ENCODE peak calls at places on chromosome 22, in ten cellular contexts. One of them, this sample, is unnamed.

GRCh38 chr22:42743501-42743991 is 22.9 kb upstream of the A4GALT start:
- DNase-seq in nephron progenitor cell: no peak
- DNase-seq in NCI-H446 treated with DMSO at 0.1 percent for 48 hours: no peak
- DNase-seq in SHP77: no peak
- DNase-seq in stimulated activated CD8-positive, alpha-beta memory T cell treated with anti-CD3 and anti-CD28 coated beads, Interleukin-15, amount 100 ng/mL, for 48 hours: no peak
- DNase-seq in coronary artery: peak
- DNase-seq in mammary epithelial cell: no peak
- DNase-seq in D721Med: no peak
- DNase-seq in NCI-H345: no peak
- DNase-seq in cardiac fibroblast: peak
- DNase-seq in this sample: no peak

GRCh38 chr22:49081261-49081666 is 746.4 kb downstream of the BRD1 start:
- DNase-seq in nephron progenitor cell: no peak
- DNase-seq in NCI-H446 treated with DMSO at 0.1 percent for 48 hours: no peak
- DNase-seq in SHP77: no peak
- DNase-seq in stimulated activated CD8-positive, alpha-beta memory T cell treated with anti-CD3 and anti-CD28 coated beads, Interleukin-15, amount 100 ng/mL, for 48 hours: no peak
- DNase-seq in coronary artery: no peak
- DNase-seq in mammary epithelial cell: no peak
- DNase-seq in D721Med: no peak
- DNase-seq in NCI-H345: no peak
- DNase-seq in cardiac fibroblast: no peak
- DNase-seq in this sample: no peak

GRCh38 chr22:30602049-30602448 is 4.9 kb upstream of the TCN2 start:
- DNase-seq in nephron progenitor cell: no peak
- DNase-seq in NCI-H446 treated with DMSO at 0.1 percent for 48 hours: no peak
- DNase-seq in SHP77: peak
- DNase-seq in stimulated activated CD8-positive, alpha-beta memory T cell treated with anti-CD3 and anti-CD28 coated beads, Interleukin-15, amount 100 ng/mL, for 48 hours: no peak
- DNase-seq in coronary artery: no peak
- DNase-seq in mammary epithelial cell: peak
- DNase-seq in D721Med: no peak
- DNase-seq in NCI-H345: no peak
- DNase-seq in cardiac fibroblast: peak
- DNase-seq in this sample: peak

GRCh38 chr22:40156001-40156516 is 21.7 kb upstream of the TNRC6B start:
- DNase-seq in nephron progenitor cell: no peak
- DNase-seq in NCI-H446 treated with DMSO at 0.1 percent for 48 hours: no peak
- DNase-seq in SHP77: peak
- DNase-seq in stimulated activated CD8-positive, alpha-beta memory T cell treated with anti-CD3 and anti-CD28 coated beads, Interleukin-15, amount 100 ng/mL, for 48 hours: no peak
- DNase-seq in coronary artery: no peak
- DNase-seq in mammary epithelial cell: peak
- DNase-seq in D721Med: no peak
- DNase-seq in NCI-H345: peak
- DNase-seq in cardiac fibroblast: peak
- DNase-seq in this sample: peak

GRCh38 chr22:41382098-41382578 is 396 bp downstream of the TEF start:
- DNase-seq in nephron progenitor cell: peak
- DNase-seq in NCI-H446 treated with DMSO at 0.1 percent for 48 hours: no peak
- DNase-seq in SHP77: peak
- DNase-seq in stimulated activated CD8-positive, alpha-beta memory T cell treated with anti-CD3 and anti-CD28 coated beads, Interleukin-15, amount 100 ng/mL, for 48 hours: no peak
- DNase-seq in coronary artery: peak
- DNase-seq in mammary epithelial cell: peak
- DNase-seq in D721Med: peak
- DNase-seq in NCI-H345: peak
- DNase-seq in cardiac fibroblast: peak
- DNase-seq in this sample: no peak

GRCh38 chr22:37282385-37282677 is at the start of gene CYTH4:
- DNase-seq in nephron progenitor cell: no peak
- DNase-seq in NCI-H446 treated with DMSO at 0.1 percent for 48 hours: no peak
- DNase-seq in SHP77: peak
- DNase-seq in stimulated activated CD8-positive, alpha-beta memory T cell treated with anti-CD3 and anti-CD28 coated beads, Interleukin-15, amount 100 ng/mL, for 48 hours: peak
- DNase-seq in coronary artery: no peak
- DNase-seq in mammary epithelial cell: peak
- DNase-seq in D721Med: no peak
- DNase-seq in NCI-H345: no peak
- DNase-seq in cardiac fibroblast: peak
- DNase-seq in this sample: peak

GRCh38 chr22:49963647-49964026 is 3.1 kb downstream of the PIM3 start:
- DNase-seq in nephron progenitor cell: no peak
- DNase-seq in NCI-H446 treated with DMSO at 0.1 percent for 48 hours: no peak
- DNase-seq in SHP77: no peak
- DNase-seq in stimulated activated CD8-positive, alpha-beta memory T cell treated with anti-CD3 and anti-CD28 coated beads, Interleukin-15, amount 100 ng/mL, for 48 hours: no peak
- DNase-seq in coronary artery: no peak
- DNase-seq in mammary epithelial cell: no peak
- DNase-seq in D721Med: no peak
- DNase-seq in NCI-H345: no peak
- DNase-seq in cardiac fibroblast: no peak
- DNase-seq in this sample: no peak

GRCh38 chr22:24429411-24430365 is 2.3 kb downstream of the ADORA2A start:
- DNase-seq in nephron progenitor cell: peak
- DNase-seq in NCI-H446 treated with DMSO at 0.1 percent for 48 hours: peak
- DNase-seq in SHP77: peak
- DNase-seq in stimulated activated CD8-positive, alpha-beta memory T cell treated with anti-CD3 and anti-CD28 coated beads, Interleukin-15, amount 100 ng/mL, for 48 hours: peak
- DNase-seq in coronary artery: no peak
- DNase-seq in mammary epithelial cell: peak
- DNase-seq in D721Med: no peak
- DNase-seq in NCI-H345: no peak
- DNase-seq in cardiac fibroblast: no peak
- DNase-seq in this sample: no peak

GRCh38 chr22:40216041-40216756 is 38.5 kb downstream of the TNRC6B start:
- DNase-seq in nephron progenitor cell: no peak
- DNase-seq in NCI-H446 treated with DMSO at 0.1 percent for 48 hours: no peak
- DNase-seq in SHP77: no peak
- DNase-seq in stimulated activated CD8-positive, alpha-beta memory T cell treated with anti-CD3 and anti-CD28 coated beads, Interleukin-15, amount 100 ng/mL, for 48 hours: no peak
- DNase-seq in coronary artery: peak
- DNase-seq in mammary epithelial cell: no peak
- DNase-seq in D721Med: no peak
- DNase-seq in NCI-H345: no peak
- DNase-seq in cardiac fibroblast: no peak
- DNase-seq in this sample: no peak

GRCh38 chr22:42282252-42282942 is 11.9 kb upstream of the TCF20 start:
- DNase-seq in nephron progenitor cell: peak
- DNase-seq in NCI-H446 treated with DMSO at 0.1 percent for 48 hours: no peak
- DNase-seq in SHP77: peak
- DNase-seq in stimulated activated CD8-positive, alpha-beta memory T cell treated with anti-CD3 and anti-CD28 coated beads, Interleukin-15, amount 100 ng/mL, for 48 hours: no peak
- DNase-seq in coronary artery: no peak
- DNase-seq in mammary epithelial cell: no peak
- DNase-seq in D721Med: no peak
- DNase-seq in NCI-H345: no peak
- DNase-seq in cardiac fibroblast: no peak
- DNase-seq in this sample: no peak

GRCh38 chr22:29581799-29582198 is 886 bp upstream of the NIPSNAP1 start:
- DNase-seq in nephron progenitor cell: no peak
- DNase-seq in NCI-H446 treated with DMSO at 0.1 percent for 48 hours: no peak
- DNase-seq in SHP77: no peak
- DNase-seq in stimulated activated CD8-positive, alpha-beta memory T cell treated with anti-CD3 and anti-CD28 coated beads, Interleukin-15, amount 100 ng/mL, for 48 hours: no peak
- DNase-seq in coronary artery: no peak
- DNase-seq in mammary epithelial cell: peak
- DNase-seq in D721Med: no peak
- DNase-seq in NCI-H345: peak
- DNase-seq in cardiac fibroblast: no peak
- DNase-seq in this sample: peak

GRCh38 chr22:39570665-39571064 is at the start of gene CACNA1I:
- DNase-seq in nephron progenitor cell: no peak
- DNase-seq in NCI-H446 treated with DMSO at 0.1 percent for 48 hours: no peak
- DNase-seq in SHP77: no peak
- DNase-seq in stimulated activated CD8-positive, alpha-beta memory T cell treated with anti-CD3 and anti-CD28 coated beads, Interleukin-15, amount 100 ng/mL, for 48 hours: no peak
- DNase-seq in coronary artery: no peak
- DNase-seq in mammary epithelial cell: no peak
- DNase-seq in D721Med: no peak
- DNase-seq in NCI-H345: no peak
- DNase-seq in cardiac fibroblast: no peak
- DNase-seq in this sample: no peak

GRCh38 chr22:25030636-25031035 is 78.1 kb downstream of the KIAA1671 start:
- DNase-seq in nephron progenitor cell: no peak
- DNase-seq in NCI-H446 treated with DMSO at 0.1 percent for 48 hours: no peak
- DNase-seq in SHP77: no peak
- DNase-seq in stimulated activated CD8-positive, alpha-beta memory T cell treated with anti-CD3 and anti-CD28 coated beads, Interleukin-15, amount 100 ng/mL, for 48 hours: no peak
- DNase-seq in coronary artery: no peak
- DNase-seq in mammary epithelial cell: no peak
- DNase-seq in D721Med: no peak
- DNase-seq in NCI-H345: no peak
- DNase-seq in cardiac fibroblast: no peak
- DNase-seq in this sample: no peak

GRCh38 chr22:27650572-27650971 is 151.0 kb downstream of the MN1 start:
- DNase-seq in nephron progenitor cell: no peak
- DNase-seq in NCI-H446 treated with DMSO at 0.1 percent for 48 hours: no peak
- DNase-seq in SHP77: no peak
- DNase-seq in stimulated activated CD8-positive, alpha-beta memory T cell treated with anti-CD3 and anti-CD28 coated beads, Interleukin-15, amount 100 ng/mL, for 48 hours: no peak
- DNase-seq in coronary artery: no peak
- DNase-seq in mammary epithelial cell: no peak
- DNase-seq in D721Med: no peak
- DNase-seq in NCI-H345: no peak
- DNase-seq in cardiac fibroblast: no peak
- DNase-seq in this sample: no peak

GRCh38 chr22:19663286-19663815 is 51.0 kb upstream of the SEPTIN5 start:
- DNase-seq in nephron progenitor cell: no peak
- DNase-seq in NCI-H446 treated with DMSO at 0.1 percent for 48 hours: peak
- DNase-seq in SHP77: peak
- DNase-seq in stimulated activated CD8-positive, alpha-beta memory T cell treated with anti-CD3 and anti-CD28 coated beads, Interleukin-15, amount 100 ng/mL, for 48 hours: no peak
- DNase-seq in coronary artery: no peak
- DNase-seq in mammary epithelial cell: peak
- DNase-seq in D721Med: no peak
- DNase-seq in NCI-H345: no peak
- DNase-seq in cardiac fibroblast: peak
- DNase-seq in this sample: peak

GRCh38 chr22:28027453-28028448 is 108.7 kb upstream of the PITPNB start:
- DNase-seq in nephron progenitor cell: peak
- DNase-seq in NCI-H446 treated with DMSO at 0.1 percent for 48 hours: peak
- DNase-seq in SHP77: no peak
- DNase-seq in stimulated activated CD8-positive, alpha-beta memory T cell treated with anti-CD3 and anti-CD28 coated beads, Interleukin-15, amount 100 ng/mL, for 48 hours: no peak
- DNase-seq in coronary artery: no peak
- DNase-seq in mammary epithelial cell: no peak
- DNase-seq in D721Med: no peak
- DNase-seq in NCI-H345: no peak
- DNase-seq in cardiac fibroblast: no peak
- DNase-seq in this sample: no peak

GRCh38 chr22:25774575-25775026 is 32.6 kb downstream of the MYO18B start:
- DNase-seq in nephron progenitor cell: peak
- DNase-seq in NCI-H446 treated with DMSO at 0.1 percent for 48 hours: no peak
- DNase-seq in SHP77: peak
- DNase-seq in stimulated activated CD8-positive, alpha-beta memory T cell treated with anti-CD3 and anti-CD28 coated beads, Interleukin-15, amount 100 ng/mL, for 48 hours: no peak
- DNase-seq in coronary artery: no peak
- DNase-seq in mammary epithelial cell: no peak
- DNase-seq in D721Med: peak
- DNase-seq in NCI-H345: peak
- DNase-seq in cardiac fibroblast: no peak
- DNase-seq in this sample: no peak

GRCh38 chr22:29555065-29555644 is 1.6 kb upstream of the THOC5 start:
- DNase-seq in nephron progenitor cell: no peak
- DNase-seq in NCI-H446 treated with DMSO at 0.1 percent for 48 hours: no peak
- DNase-seq in SHP77: no peak
- DNase-seq in stimulated activated CD8-positive, alpha-beta memory T cell treated with anti-CD3 and anti-CD28 coated beads, Interleukin-15, amount 100 ng/mL, for 48 hours: no peak
- DNase-seq in coronary artery: no peak
- DNase-seq in mammary epithelial cell: no peak
- DNase-seq in D721Med: no peak
- DNase-seq in NCI-H345: no peak
- DNase-seq in cardiac fibroblast: no peak
- DNase-seq in this sample: no peak

GRCh38 chr22:43892183-43892894 is 526 bp upstream of the PNPLA5 start:
- DNase-seq in nephron progenitor cell: no peak
- DNase-seq in NCI-H446 treated with DMSO at 0.1 percent for 48 hours: no peak
- DNase-seq in SHP77: no peak
- DNase-seq in stimulated activated CD8-positive, alpha-beta memory T cell treated with anti-CD3 and anti-CD28 coated beads, Interleukin-15, amount 100 ng/mL, for 48 hours: no peak
- DNase-seq in coronary artery: no peak
- DNase-seq in mammary epithelial cell: no peak
- DNase-seq in D721Med: no peak
- DNase-seq in NCI-H345: no peak
- DNase-seq in cardiac fibroblast: no peak
- DNase-seq in this sample: no peak

GRCh38 chr22:20663137-20663828 is 110.6 kb upstream of the SERPIND1 start:
- DNase-seq in nephron progenitor cell: no peak
- DNase-seq in NCI-H446 treated with DMSO at 0.1 percent for 48 hours: no peak
- DNase-seq in SHP77: no peak
- DNase-seq in stimulated activated CD8-positive, alpha-beta memory T cell treated with anti-CD3 and anti-CD28 coated beads, Interleukin-15, amount 100 ng/mL, for 48 hours: no peak
- DNase-seq in coronary artery: no peak
- DNase-seq in mammary epithelial cell: peak
- DNase-seq in D721Med: no peak
- DNase-seq in NCI-H345: no peak
- DNase-seq in cardiac fibroblast: peak
- DNase-seq in this sample: peak

GRCh38 chr22:38881464-38881871 is 9.5 kb upstream of the CBX6 start:
- DNase-seq in nephron progenitor cell: no peak
- DNase-seq in NCI-H446 treated with DMSO at 0.1 percent for 48 hours: peak
- DNase-seq in SHP77: no peak
- DNase-seq in stimulated activated CD8-positive, alpha-beta memory T cell treated with anti-CD3 and anti-CD28 coated beads, Interleukin-15, amount 100 ng/mL, for 48 hours: no peak
- DNase-seq in coronary artery: peak
- DNase-seq in mammary epithelial cell: no peak
- DNase-seq in D721Med: no peak
- DNase-seq in NCI-H345: no peak
- DNase-seq in cardiac fibroblast: peak
- DNase-seq in this sample: no peak

GRCh38 chr22:20118572-20119020 is 1.6 kb upstream of the TRMT2A start:
- DNase-seq in nephron progenitor cell: peak
- DNase-seq in NCI-H446 treated with DMSO at 0.1 percent for 48 hours: no peak
- DNase-seq in SHP77: no peak
- DNase-seq in stimulated activated CD8-positive, alpha-beta memory T cell treated with anti-CD3 and anti-CD28 coated beads, Interleukin-15, amount 100 ng/mL, for 48 hours: no peak
- DNase-seq in coronary artery: no peak
- DNase-seq in mammary epithelial cell: no peak
- DNase-seq in D721Med: no peak
- DNase-seq in NCI-H345: no peak
- DNase-seq in cardiac fibroblast: no peak
- DNase-seq in this sample: no peak

GRCh38 chr22:38744981-38745380 is 10.8 kb downstream of the SUN2 start:
- DNase-seq in nephron progenitor cell: no peak
- DNase-seq in NCI-H446 treated with DMSO at 0.1 percent for 48 hours: no peak
- DNase-seq in SHP77: no peak
- DNase-seq in stimulated activated CD8-positive, alpha-beta memory T cell treated with anti-CD3 and anti-CD28 coated beads, Interleukin-15, amount 100 ng/mL, for 48 hours: no peak
- DNase-seq in coronary artery: no peak
- DNase-seq in mammary epithelial cell: no peak
- DNase-seq in D721Med: no peak
- DNase-seq in NCI-H345: no peak
- DNase-seq in cardiac fibroblast: no peak
- DNase-seq in this sample: no peak

GRCh38 chr22:11360632-11361031 is 4167.4 kb upstream of the OR11H1 start:
- DNase-seq in nephron progenitor cell: no peak
- DNase-seq in NCI-H446 treated with DMSO at 0.1 percent for 48 hours: no peak
- DNase-seq in SHP77: no peak
- DNase-seq in stimulated activated CD8-positive, alpha-beta memory T cell treated with anti-CD3 and anti-CD28 coated beads, Interleukin-15, amount 100 ng/mL, for 48 hours: no peak
- DNase-seq in coronary artery: no peak
- DNase-seq in mammary epithelial cell: no peak
- DNase-seq in D721Med: no peak
- DNase-seq in NCI-H345: no peak
- DNase-seq in cardiac fibroblast: no peak
- DNase-seq in this sample: no peak

GRCh38 chr22:38982008-38982927 is at the start of gene APOBEC3B:
- DNase-seq in nephron progenitor cell: peak
- DNase-seq in NCI-H446 treated with DMSO at 0.1 percent for 48 hours: no peak
- DNase-seq in SHP77: peak
- DNase-seq in stimulated activated CD8-positive, alpha-beta memory T cell treated with anti-CD3 and anti-CD28 coated beads, Interleukin-15, amount 100 ng/mL, for 48 hours: peak
- DNase-seq in coronary artery: peak
- DNase-seq in mammary epithelial cell: peak
- DNase-seq in D721Med: no peak
- DNase-seq in NCI-H345: no peak
- DNase-seq in cardiac fibroblast: peak
- DNase-seq in this sample: peak

GRCh38 chr22:29344137-29344536 is 28.6 kb upstream of the RASL10A start:
- DNase-seq in nephron progenitor cell: no peak
- DNase-seq in NCI-H446 treated with DMSO at 0.1 percent for 48 hours: peak
- DNase-seq in SHP77: peak
- DNase-seq in stimulated activated CD8-positive, alpha-beta memory T cell treated with anti-CD3 and anti-CD28 coated beads, Interleukin-15, amount 100 ng/mL, for 48 hours: no peak
- DNase-seq in coronary artery: no peak
- DNase-seq in mammary epithelial cell: peak
- DNase-seq in D721Med: no peak
- DNase-seq in NCI-H345: peak
- DNase-seq in cardiac fibroblast: peak
- DNase-seq in this sample: peak

GRCh38 chr22:36373258-36373579 is 14.5 kb downstream of the MYH9 start:
- DNase-seq in nephron progenitor cell: no peak
- DNase-seq in NCI-H446 treated with DMSO at 0.1 percent for 48 hours: no peak
- DNase-seq in SHP77: no peak
- DNase-seq in stimulated activated CD8-positive, alpha-beta memory T cell treated with anti-CD3 and anti-CD28 coated beads, Interleukin-15, amount 100 ng/mL, for 48 hours: no peak
- DNase-seq in coronary artery: no peak
- DNase-seq in mammary epithelial cell: no peak
- DNase-seq in D721Med: no peak
- DNase-seq in NCI-H345: no peak
- DNase-seq in cardiac fibroblast: peak
- DNase-seq in this sample: peak

GRCh38 chr22:18067548-18068341 is 10.0 kb upstream of the PEX26 start:
- DNase-seq in nephron progenitor cell: no peak
- DNase-seq in NCI-H446 treated with DMSO at 0.1 percent for 48 hours: no peak
- DNase-seq in SHP77: no peak
- DNase-seq in stimulated activated CD8-positive, alpha-beta memory T cell treated with anti-CD3 and anti-CD28 coated beads, Interleukin-15, amount 100 ng/mL, for 48 hours: no peak
- DNase-seq in coronary artery: no peak
- DNase-seq in mammary epithelial cell: no peak
- DNase-seq in D721Med: no peak
- DNase-seq in NCI-H345: no peak
- DNase-seq in cardiac fibroblast: no peak
- DNase-seq in this sample: no peak